ENCODE peak calls at places on chromosomes 13 and 19, in eight cellular contexts. One of them, this sample, is unnamed.

GRCh38 chr19:12790628-12791344 is 500 bp upstream of the JUNB start:
- DNase-seq in hippocampal formation: peak
- DNase-seq in activated CD4-positive, alpha-beta T cell treated with anti-CD3 and anti-CD28 coated beads for 1 hour: no peak
- DNase-seq in uterus: peak
- DNase-seq in COR-L47: no peak
- DNase-seq in mesenteric fat pad: no peak
- DNase-seq in EH: no peak
- DNase-seq in substantia nigra: no peak
- DNase-seq in this sample: no peak

GRCh38 chr19:5926641-5927438 is 12.8 kb downstream of the CAPS start:
- DNase-seq in activated CD4-positive, alpha-beta T cell treated with anti-CD3 and anti-CD28 coated beads for 1 hour: no peak
- DNase-seq in uterus: peak
- DNase-seq in COR-L47: no peak
- DNase-seq in mesenteric fat pad: no peak
- DNase-seq in EH: peak
- DNase-seq in hippocampal formation: no peak
- DNase-seq in substantia nigra: no peak
- DNase-seq in this sample: no peak

GRCh38 chr13:108227651-108228272 is 9.6 kb downstream of the ABHD13 start:
- DNase-seq in activated CD4-positive, alpha-beta T cell treated with anti-CD3 and anti-CD28 coated beads for 1 hour: no peak
- DNase-seq in hippocampal formation: peak
- DNase-seq in uterus: no peak
- DNase-seq in COR-L47: peak
- DNase-seq in mesenteric fat pad: no peak
- DNase-seq in EH: peak
- DNase-seq in substantia nigra: no peak
- DNase-seq in this sample: no peak

GRCh38 chr19:1471514-1472107 is 7.4 kb downstream of the C19orf25 start:
- DNase-seq in COR-L47: no peak
- DNase-seq in hippocampal formation: no peak
- DNase-seq in uterus: no peak
- DNase-seq in mesenteric fat pad: no peak
- DNase-seq in substantia nigra: peak
- DNase-seq in activated CD4-positive, alpha-beta T cell treated with anti-CD3 and anti-CD28 coated beads for 1 hour: no peak
- DNase-seq in EH: no peak
- DNase-seq in this sample: no peak

GRCh38 chr13:67230774-67231480 is 791 bp upstream of the PCDH9 start:
- DNase-seq in mesenteric fat pad: peak
- DNase-seq in hippocampal formation: no peak
- DNase-seq in substantia nigra: peak
- DNase-seq in uterus: peak
- DNase-seq in COR-L47: peak
- DNase-seq in activated CD4-positive, alpha-beta T cell treated with anti-CD3 and anti-CD28 coated beads for 1 hour: no peak
- DNase-seq in EH: peak
- DNase-seq in this sample: peak

GRCh38 chr13:57409656-57410055 is 221.9 kb upstream of the PCDH17 start:
- DNase-seq in uterus: no peak
- DNase-seq in mesenteric fat pad: no peak
- DNase-seq in EH: no peak
- DNase-seq in COR-L47: no peak
- DNase-seq in activated CD4-positive, alpha-beta T cell treated with anti-CD3 and anti-CD28 coated beads for 1 hour: no peak
- DNase-seq in substantia nigra: no peak
- DNase-seq in hippocampal formation: no peak
- DNase-seq in this sample: no peak

GRCh38 chr13:31049083-31049482 is 112.6 kb downstream of the HSPH1 start:
- DNase-seq in EH: no peak
- DNase-seq in activated CD4-positive, alpha-beta T cell treated with anti-CD3 and anti-CD28 coated beads for 1 hour: no peak
- DNase-seq in substantia nigra: no peak
- DNase-seq in mesenteric fat pad: no peak
- DNase-seq in uterus: no peak
- DNase-seq in COR-L47: no peak
- DNase-seq in hippocampal formation: no peak
- DNase-seq in this sample: no peak

GRCh38 chr19:33795370-33796163 is 1.1 kb upstream of the KCTD15 start:
- DNase-seq in activated CD4-positive, alpha-beta T cell treated with anti-CD3 and anti-CD28 coated beads for 1 hour: no peak
- DNase-seq in substantia nigra: peak
- DNase-seq in COR-L47: peak
- DNase-seq in hippocampal formation: peak
- DNase-seq in EH: peak
- DNase-seq in mesenteric fat pad: peak
- DNase-seq in uterus: peak
- DNase-seq in this sample: peak

GRCh38 chr13:30312859-30313258 is 5.5 kb upstream of the KATNAL1 start:
- DNase-seq in EH: peak
- DNase-seq in uterus: no peak
- DNase-seq in substantia nigra: no peak
- DNase-seq in COR-L47: no peak
- DNase-seq in activated CD4-positive, alpha-beta T cell treated with anti-CD3 and anti-CD28 coated beads for 1 hour: no peak
- DNase-seq in mesenteric fat pad: no peak
- DNase-seq in hippocampal formation: no peak
- DNase-seq in this sample: no peak

GRCh38 chr13:40494513-40494912 is 171.9 kb downstream of the FOXO1 start:
- DNase-seq in uterus: no peak
- DNase-seq in substantia nigra: no peak
- DNase-seq in hippocampal formation: no peak
- DNase-seq in COR-L47: no peak
- DNase-seq in activated CD4-positive, alpha-beta T cell treated with anti-CD3 and anti-CD28 coated beads for 1 hour: no peak
- DNase-seq in mesenteric fat pad: no peak
- DNase-seq in EH: peak
- DNase-seq in this sample: no peak

GRCh38 chr13:75514080-75515040 is 23.3 kb downstream of the COMMD6 start:
- DNase-seq in substantia nigra: no peak
- DNase-seq in mesenteric fat pad: no peak
- DNase-seq in uterus: no peak
- DNase-seq in EH: peak
- DNase-seq in hippocampal formation: no peak
- DNase-seq in COR-L47: no peak
- DNase-seq in activated CD4-positive, alpha-beta T cell treated with anti-CD3 and anti-CD28 coated beads for 1 hour: no peak
- DNase-seq in this sample: no peak

GRCh38 chr13:45108716-45109706 is 11.3 kb upstream of the GTF2F2 start:
- DNase-seq in mesenteric fat pad: no peak
- DNase-seq in substantia nigra: no peak
- DNase-seq in EH: no peak
- DNase-seq in COR-L47: no peak
- DNase-seq in hippocampal formation: no peak
- DNase-seq in uterus: no peak
- DNase-seq in activated CD4-positive, alpha-beta T cell treated with anti-CD3 and anti-CD28 coated beads for 1 hour: no peak
- DNase-seq in this sample: no peak

GRCh38 chr13:24997367-24997967 is 98.5 kb upstream of the PABPC3 start:
- DNase-seq in activated CD4-positive, alpha-beta T cell treated with anti-CD3 and anti-CD28 coated beads for 1 hour: no peak
- DNase-seq in hippocampal formation: peak
- DNase-seq in substantia nigra: no peak
- DNase-seq in COR-L47: peak
- DNase-seq in uterus: no peak
- DNase-seq in mesenteric fat pad: no peak
- DNase-seq in EH: peak
- DNase-seq in this sample: no peak

GRCh38 chr19:54517483-54517882 is 14.9 kb downstream of the LAIR2 start:
- DNase-seq in activated CD4-positive, alpha-beta T cell treated with anti-CD3 and anti-CD28 coated beads for 1 hour: no peak
- DNase-seq in EH: peak
- DNase-seq in hippocampal formation: no peak
- DNase-seq in uterus: no peak
- DNase-seq in COR-L47: peak
- DNase-seq in mesenteric fat pad: peak
- DNase-seq in substantia nigra: peak
- DNase-seq in this sample: peak

GRCh38 chr13:40130871-40131636 is 475.6 kb downstream of the COG6 start:
- DNase-seq in mesenteric fat pad: no peak
- DNase-seq in activated CD4-positive, alpha-beta T cell treated with anti-CD3 and anti-CD28 coated beads for 1 hour: no peak
- DNase-seq in hippocampal formation: no peak
- DNase-seq in EH: peak
- DNase-seq in uterus: peak
- DNase-seq in COR-L47: no peak
- DNase-seq in substantia nigra: no peak
- DNase-seq in this sample: no peak

GRCh38 chr19:35561436-35561835 is 2.0 kb downstream of the ATP4A start:
- DNase-seq in uterus: no peak
- DNase-seq in activated CD4-positive, alpha-beta T cell treated with anti-CD3 and anti-CD28 coated beads for 1 hour: no peak
- DNase-seq in COR-L47: no peak
- DNase-seq in hippocampal formation: no peak
- DNase-seq in mesenteric fat pad: no peak
- DNase-seq in EH: no peak
- DNase-seq in substantia nigra: no peak
- DNase-seq in this sample: no peak

GRCh38 chr19:43704002-43704705 is 11.7 kb upstream of the IRGC start:
- DNase-seq in mesenteric fat pad: no peak
- DNase-seq in hippocampal formation: no peak
- DNase-seq in EH: no peak
- DNase-seq in COR-L47: no peak
- DNase-seq in activated CD4-positive, alpha-beta T cell treated with anti-CD3 and anti-CD28 coated beads for 1 hour: no peak
- DNase-seq in uterus: no peak
- DNase-seq in substantia nigra: no peak
- DNase-seq in this sample: no peak

GRCh38 chr19:47644743-47645499 is 36.0 kb downstream of the BICRA start:
- DNase-seq in activated CD4-positive, alpha-beta T cell treated with anti-CD3 and anti-CD28 coated beads for 1 hour: no peak
- DNase-seq in mesenteric fat pad: no peak
- DNase-seq in uterus: no peak
- DNase-seq in substantia nigra: no peak
- DNase-seq in COR-L47: no peak
- DNase-seq in EH: peak
- DNase-seq in hippocampal formation: no peak
- DNase-seq in this sample: no peak

GRCh38 chr13:99686157-99686572 is 184.9 kb downstream of the TM9SF2 start:
- DNase-seq in substantia nigra: no peak
- DNase-seq in EH: peak
- DNase-seq in uterus: no peak
- DNase-seq in COR-L47: no peak
- DNase-seq in activated CD4-positive, alpha-beta T cell treated with anti-CD3 and anti-CD28 coated beads for 1 hour: no peak
- DNase-seq in mesenteric fat pad: no peak
- DNase-seq in hippocampal formation: no peak
- DNase-seq in this sample: no peak

GRCh38 chr13:21203132-21203531 is 26.7 kb downstream of the MRPL57 start:
- DNase-seq in mesenteric fat pad: no peak
- DNase-seq in activated CD4-positive, alpha-beta T cell treated with anti-CD3 and anti-CD28 coated beads for 1 hour: no peak
- DNase-seq in hippocampal formation: no peak
- DNase-seq in COR-L47: no peak
- DNase-seq in substantia nigra: no peak
- DNase-seq in uterus: no peak
- DNase-seq in EH: no peak
- DNase-seq in this sample: no peak

GRCh38 chr13:112454648-112455334 is 78.6 kb downstream of the SPACA7 start:
- DNase-seq in mesenteric fat pad: peak
- DNase-seq in EH: no peak
- DNase-seq in activated CD4-positive, alpha-beta T cell treated with anti-CD3 and anti-CD28 coated beads for 1 hour: no peak
- DNase-seq in uterus: no peak
- DNase-seq in COR-L47: no peak
- DNase-seq in substantia nigra: no peak
- DNase-seq in hippocampal formation: no peak
- DNase-seq in this sample: no peak

GRCh38 chr13:44739539-44739938 is 163.4 kb upstream of the TSC22D1 start:
- DNase-seq in hippocampal formation: no peak
- DNase-seq in uterus: no peak
- DNase-seq in EH: no peak
- DNase-seq in mesenteric fat pad: no peak
- DNase-seq in substantia nigra: no peak
- DNase-seq in COR-L47: no peak
- DNase-seq in activated CD4-positive, alpha-beta T cell treated with anti-CD3 and anti-CD28 coated beads for 1 hour: no peak
- DNase-seq in this sample: no peak

GRCh38 chr19:19627716-19628498 is at the start of gene LPAR2:
- DNase-seq in hippocampal formation: no peak
- DNase-seq in activated CD4-positive, alpha-beta T cell treated with anti-CD3 and anti-CD28 coated beads for 1 hour: peak
- DNase-seq in uterus: no peak
- DNase-seq in substantia nigra: no peak
- DNase-seq in COR-L47: peak
- DNase-seq in mesenteric fat pad: no peak
- DNase-seq in EH: peak
- DNase-seq in this sample: peak